ENCODE peak calls at places on chromosomes 5 and 9, in seven cellular contexts. One of them, this sample, is unnamed.

GRCh38 chr9:14043491-14043890 is 270.4 kb downstream of the NFIB start:
- DNase-seq in tibial nerve: no peak
- DNase-seq in OCI-LY7: no peak
- DNase-seq in upper lobe of left lung: no peak
- DNase-seq in transverse colon: no peak
- DNase-seq in neuronal stem cell: no peak
- DNase-seq in psoas muscle: no peak
- DNase-seq in this sample: no peak

GRCh38 chr5:3606121-3606831 is 10.6 kb downstream of the IRX1 start:
- DNase-seq in upper lobe of left lung: no peak
- DNase-seq in neuronal stem cell: no peak
- DNase-seq in tibial nerve: no peak
- DNase-seq in psoas muscle: no peak
- DNase-seq in transverse colon: no peak
- DNase-seq in OCI-LY7: no peak
- DNase-seq in this sample: no peak

GRCh38 chr5:112418412-112419049 is 546 bp downstream of the EPB41L4A start:
- DNase-seq in OCI-LY7: no peak
- DNase-seq in transverse colon: peak; percentile 12
- DNase-seq in upper lobe of left lung: no peak
- DNase-seq in psoas muscle: no peak
- DNase-seq in tibial nerve: no peak
- DNase-seq in neuronal stem cell: peak; percentile 15
- DNase-seq in this sample: no peak

GRCh38 chr9:132381966-132382541 is 24.6 kb downstream of the TTF1 start:
- DNase-seq in upper lobe of left lung: no peak
- DNase-seq in neuronal stem cell: no peak
- DNase-seq in tibial nerve: no peak
- DNase-seq in psoas muscle: no peak
- DNase-seq in transverse colon: no peak
- DNase-seq in OCI-LY7: peak; percentile 93
- DNase-seq in this sample: no peak

GRCh38 chr5:177455036-177455660 is 8.5 kb downstream of the PRR7 start:
- DNase-seq in OCI-LY7: peak; percentile 94
- DNase-seq in upper lobe of left lung: peak; percentile 85
- DNase-seq in psoas muscle: peak; percentile 89
- DNase-seq in transverse colon: peak; percentile 93
- DNase-seq in tibial nerve: no peak
- DNase-seq in neuronal stem cell: peak; percentile 87
- DNase-seq in this sample: no peak

GRCh38 chr5:126462239-126463014 is 39.2 kb downstream of the GRAMD2B start:
- DNase-seq in OCI-LY7: no peak
- DNase-seq in transverse colon: no peak
- DNase-seq in tibial nerve: no peak
- DNase-seq in psoas muscle: no peak
- DNase-seq in upper lobe of left lung: no peak
- DNase-seq in neuronal stem cell: no peak
- DNase-seq in this sample: no peak

GRCh38 chr5:98214240-98215051 is 559.0 kb upstream of the RGMB start:
- DNase-seq in OCI-LY7: no peak
- DNase-seq in neuronal stem cell: no peak
- DNase-seq in transverse colon: no peak
- DNase-seq in psoas muscle: no peak
- DNase-seq in upper lobe of left lung: no peak
- DNase-seq in tibial nerve: peak; percentile 16
- DNase-seq in this sample: peak; percentile 98

GRCh38 chr5:152113401-152113800 is 188.8 kb upstream of the GLRA1 start:
- DNase-seq in neuronal stem cell: no peak
- DNase-seq in psoas muscle: no peak
- DNase-seq in upper lobe of left lung: no peak
- DNase-seq in transverse colon: no peak
- DNase-seq in OCI-LY7: no peak
- DNase-seq in tibial nerve: no peak
- DNase-seq in this sample: no peak

GRCh38 chr5:84430863-84431663 is 46.4 kb upstream of the EDIL3 start:
- DNase-seq in psoas muscle: no peak
- DNase-seq in upper lobe of left lung: no peak
- DNase-seq in tibial nerve: no peak
- DNase-seq in OCI-LY7: no peak
- DNase-seq in neuronal stem cell: no peak
- DNase-seq in transverse colon: no peak
- DNase-seq in this sample: peak; percentile 56

GRCh38 chr9:129891519-129891918 is 56.3 kb downstream of the USP20 start:
- DNase-seq in transverse colon: no peak
- DNase-seq in upper lobe of left lung: no peak
- DNase-seq in tibial nerve: no peak
- DNase-seq in neuronal stem cell: no peak
- DNase-seq in OCI-LY7: no peak
- DNase-seq in psoas muscle: no peak
- DNase-seq in this sample: no peak

GRCh38 chr9:134365791-134366222 is 39.6 kb downstream of the RXRA start:
- DNase-seq in OCI-LY7: no peak
- DNase-seq in upper lobe of left lung: no peak
- DNase-seq in transverse colon: peak; percentile 50
- DNase-seq in psoas muscle: peak; percentile 92
- DNase-seq in neuronal stem cell: peak; percentile 17
- DNase-seq in tibial nerve: peak; percentile 75
- DNase-seq in this sample: peak; percentile 62

GRCh38 chr5:167800405-167800804 is 491.0 kb upstream of the WWC1 start:
- DNase-seq in neuronal stem cell: no peak
- DNase-seq in psoas muscle: no peak
- DNase-seq in tibial nerve: no peak
- DNase-seq in transverse colon: no peak
- DNase-seq in OCI-LY7: no peak
- DNase-seq in upper lobe of left lung: no peak
- DNase-seq in this sample: no peak

GRCh38 chr9:125547383-125547782 is 159.6 kb downstream of the MAPKAP1 start:
- DNase-seq in upper lobe of left lung: no peak
- DNase-seq in OCI-LY7: no peak
- DNase-seq in psoas muscle: no peak
- DNase-seq in tibial nerve: no peak
- DNase-seq in transverse colon: no peak
- DNase-seq in neuronal stem cell: peak; percentile 27
- DNase-seq in this sample: no peak

GRCh38 chr5:148290271-148291195 is 21.7 kb upstream of the SPINK7 start:
- DNase-seq in upper lobe of left lung: no peak
- DNase-seq in neuronal stem cell: no peak
- DNase-seq in tibial nerve: no peak
- DNase-seq in psoas muscle: no peak
- DNase-seq in transverse colon: no peak
- DNase-seq in OCI-LY7: peak; percentile 12
- DNase-seq in this sample: no peak

GRCh38 chr5:50921366-50922133 is 255.1 kb downstream of the PARP8 start:
- DNase-seq in transverse colon: no peak
- DNase-seq in tibial nerve: no peak
- DNase-seq in upper lobe of left lung: no peak
- DNase-seq in neuronal stem cell: no peak
- DNase-seq in OCI-LY7: no peak
- DNase-seq in psoas muscle: no peak
- DNase-seq in this sample: no peak

GRCh38 chr9:112921549-112921948 is 30.9 kb upstream of the SLC46A2 start:
- DNase-seq in neuronal stem cell: no peak
- DNase-seq in OCI-LY7: peak; percentile 44
- DNase-seq in psoas muscle: no peak
- DNase-seq in tibial nerve: no peak
- DNase-seq in upper lobe of left lung: no peak
- DNase-seq in transverse colon: no peak
- DNase-seq in this sample: peak; percentile 9

GRCh38 chr5:21672911-21673310 is 1180.2 kb downstream of the CDH12 start:
- DNase-seq in psoas muscle: no peak
- DNase-seq in transverse colon: no peak
- DNase-seq in neuronal stem cell: no peak
- DNase-seq in OCI-LY7: no peak
- DNase-seq in tibial nerve: no peak
- DNase-seq in upper lobe of left lung: no peak
- DNase-seq in this sample: no peak

GRCh38 chr5:35518104-35518503 is 99.6 kb upstream of the SPEF2 start:
- DNase-seq in OCI-LY7: peak; percentile 73
- DNase-seq in transverse colon: no peak
- DNase-seq in tibial nerve: no peak
- DNase-seq in upper lobe of left lung: peak; percentile 39
- DNase-seq in neuronal stem cell: no peak
- DNase-seq in psoas muscle: no peak
- DNase-seq in this sample: no peak

GRCh38 chr5:68994645-68995044 is 99.2 kb upstream of the SLC30A5 start:
- DNase-seq in upper lobe of left lung: no peak
- DNase-seq in tibial nerve: no peak
- DNase-seq in psoas muscle: no peak
- DNase-seq in neuronal stem cell: no peak
- DNase-seq in OCI-LY7: no peak
- DNase-seq in transverse colon: no peak
- DNase-seq in this sample: no peak

GRCh38 chr5:148457183-148457620 is 73.4 kb downstream of the FBXO38 start:
- DNase-seq in OCI-LY7: peak; percentile 57
- DNase-seq in neuronal stem cell: no peak
- DNase-seq in psoas muscle: no peak
- DNase-seq in upper lobe of left lung: no peak
- DNase-seq in transverse colon: no peak
- DNase-seq in tibial nerve: no peak
- DNase-seq in this sample: peak; percentile 34

GRCh38 chr5:180253036-180253824 is 38.7 kb downstream of the MAPK9 start:
- DNase-seq in tibial nerve: no peak
- DNase-seq in psoas muscle: no peak
- DNase-seq in neuronal stem cell: no peak
- DNase-seq in transverse colon: no peak
- DNase-seq in OCI-LY7: no peak
- DNase-seq in upper lobe of left lung: no peak
- DNase-seq in this sample: no peak

GRCh38 chr9:91734371-91734981 is 215.6 kb downstream of the ROR2 start:
- DNase-seq in transverse colon: peak; percentile 76
- DNase-seq in tibial nerve: peak; percentile 82
- DNase-seq in upper lobe of left lung: peak; percentile 54
- DNase-seq in psoas muscle: peak; percentile 79
- DNase-seq in OCI-LY7: peak; percentile 47
- DNase-seq in neuronal stem cell: peak; percentile 33
- DNase-seq in this sample: peak; percentile 44

GRCh38 chr9:14271078-14271673 is 42.8 kb downstream of the NFIB start:
- DNase-seq in neuronal stem cell: no peak
- DNase-seq in upper lobe of left lung: no peak
- DNase-seq in OCI-LY7: no peak
- DNase-seq in transverse colon: peak; percentile 40
- DNase-seq in psoas muscle: peak; percentile 68
- DNase-seq in tibial nerve: peak; percentile 78
- DNase-seq in this sample: peak; percentile 88

GRCh38 chr9:33750307-33750838 is 45.0 kb upstream of the PRSS3 start:
- DNase-seq in neuronal stem cell: no peak
- DNase-seq in OCI-LY7: no peak
- DNase-seq in tibial nerve: no peak
- DNase-seq in transverse colon: peak; percentile 70
- DNase-seq in upper lobe of left lung: no peak
- DNase-seq in psoas muscle: no peak
- DNase-seq in this sample: no peak

GRCh38 chr9:13555989-13556500 is 276.6 kb upstream of the MPDZ start:
- DNase-seq in tibial nerve: no peak
- DNase-seq in OCI-LY7: no peak
- DNase-seq in transverse colon: no peak
- DNase-seq in psoas muscle: no peak
- DNase-seq in upper lobe of left lung: no peak
- DNase-seq in neuronal stem cell: no peak
- DNase-seq in this sample: no peak

GRCh38 chr5:68245325-68245724 is 29.8 kb downstream of the PIK3R1 start:
- DNase-seq in transverse colon: no peak
- DNase-seq in upper lobe of left lung: no peak
- DNase-seq in tibial nerve: no peak
- DNase-seq in OCI-LY7: no peak
- DNase-seq in neuronal stem cell: peak; percentile 15
- DNase-seq in psoas muscle: no peak
- DNase-seq in this sample: peak; percentile 11

GRCh38 chr5:177447066-177447610 is 524 bp downstream of the PRR7 start:
- DNase-seq in OCI-LY7: peak; percentile 65
- DNase-seq in transverse colon: peak; percentile 65
- DNase-seq in tibial nerve: no peak
- DNase-seq in neuronal stem cell: peak; percentile 82
- DNase-seq in upper lobe of left lung: peak; percentile 51
- DNase-seq in psoas muscle: peak; percentile 58
- DNase-seq in this sample: peak; percentile 72

GRCh38 chr5:103232393-103232999 is 26.1 kb upstream of the MACIR start:
- DNase-seq in neuronal stem cell: no peak
- DNase-seq in OCI-LY7: peak; percentile 50
- DNase-seq in tibial nerve: peak; percentile 5
- DNase-seq in psoas muscle: no peak
- DNase-seq in upper lobe of left lung: peak; percentile 34
- DNase-seq in transverse colon: no peak
- DNase-seq in this sample: peak; percentile 37

GRCh38 chr5:165616550-165617430 is 2111.4 kb downstream of the MAT2B start:
- DNase-seq in upper lobe of left lung: no peak
- DNase-seq in neuronal stem cell: no peak
- DNase-seq in transverse colon: no peak
- DNase-seq in psoas muscle: no peak
- DNase-seq in tibial nerve: no peak
- DNase-seq in OCI-LY7: no peak
- DNase-seq in this sample: no peak
- H3K9me3 ChIP-seq in upper lobe of left lung: no peaks in the 10 kb centered on the region
- H3K9me3 ChIP-seq in neuronal stem cell: no peaks in the 10 kb centered on the region
- H3K9me3 ChIP-seq in transverse colon: no peaks in the 10 kb centered on the region
- H3K9me3 ChIP-seq in psoas muscle: no peaks in the 10 kb centered on the region
- H3K9me3 ChIP-seq in tibial nerve: no peaks in the 10 kb centered on the region
- H3K9me3 ChIP-seq in OCI-LY7: no peaks in the 10 kb centered on the region
- H3K9me3 ChIP-seq in this sample: no peaks in the 10 kb centered on the region

DNA sequence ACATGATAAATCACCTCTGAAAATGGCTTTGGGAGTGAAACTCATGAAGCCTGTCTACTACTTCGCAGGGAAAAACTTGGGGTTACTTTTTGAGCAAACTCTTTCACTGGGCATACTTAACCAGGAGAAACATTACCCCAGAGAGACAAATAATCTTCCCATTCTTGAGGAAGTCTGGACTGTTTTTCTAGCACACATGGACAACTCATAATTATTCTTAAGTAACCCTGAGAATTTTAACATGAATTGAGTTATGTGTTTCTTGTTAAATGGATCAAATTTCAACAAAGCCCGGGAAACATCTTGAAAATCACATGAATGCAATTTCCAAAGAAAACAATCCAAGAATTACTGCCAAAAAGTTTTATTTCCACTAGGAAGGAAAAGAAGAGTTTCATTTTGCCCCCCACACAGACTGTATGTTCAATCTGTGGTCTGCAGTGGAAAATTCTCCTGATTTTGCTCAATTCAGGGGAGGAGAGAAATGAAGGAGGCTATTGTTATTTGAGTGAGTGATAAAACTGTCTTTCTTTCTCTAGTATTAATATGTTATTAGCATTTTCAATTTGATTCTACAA is 564.8 kb upstream of the CLINT1 start:
- DNase-seq in upper lobe of left lung: no peak
- DNase-seq in psoas muscle: no peak
- DNase-seq in neuronal stem cell: no peak
- DNase-seq in tibial nerve: no peak
- DNase-seq in transverse colon: no peak
- DNase-seq in OCI-LY7: no peak
- DNase-seq in this sample: no peak
- H3K9me3 ChIP-seq in upper lobe of left lung: no peaks in the 10 kb centered on the region
- H3K9me3 ChIP-seq in psoas muscle: no peaks in the 10 kb centered on the region
- H3K9me3 ChIP-seq in neuronal stem cell: no peaks in the 10 kb centered on the region
- H3K9me3 ChIP-seq in tibial nerve: no peaks in the 10 kb centered on the region
- H3K9me3 ChIP-seq in transverse colon: no peaks in the 10 kb centered on the region
- H3K9me3 ChIP-seq in OCI-LY7: peaks cover 12% of the 10 kb centered on the region
- H3K9me3 ChIP-seq in this sample: no peaks in the 10 kb centered on the region

GRCh38 chr5:139294372-139295165 is 1.0 kb downstream of the MATR3 start:
- DNase-seq in tibial nerve: peak; percentile 80
- DNase-seq in neuronal stem cell: peak; percentile 82
- DNase-seq in psoas muscle: peak; percentile 87
- DNase-seq in transverse colon: peak; percentile 78
- DNase-seq in OCI-LY7: peak; percentile 81
- DNase-seq in upper lobe of left lung: peak; percentile 70
- DNase-seq in this sample: peak; percentile 89
- H3K9me3 ChIP-seq in tibial nerve: no peaks in the 10 kb centered on the region
- H3K9me3 ChIP-seq in neuronal stem cell: no peaks in the 10 kb centered on the region
- H3K9me3 ChIP-seq in psoas muscle: no peaks in the 10 kb centered on the region
- H3K9me3 ChIP-seq in transverse colon: no peaks in the 10 kb centered on the region
- H3K9me3 ChIP-seq in OCI-LY7: no peaks in the 10 kb centered on the region
- H3K9me3 ChIP-seq in upper lobe of left lung: no peaks in the 10 kb centered on the region
- H3K9me3 ChIP-seq in this sample: no peaks in the 10 kb centered on the region

GRCh38 chr9:96818535-96818934 is 35.8 kb downstream of the ZNF782 start:
- DNase-seq in psoas muscle: no peak
- DNase-seq in transverse colon: no peak
- DNase-seq in neuronal stem cell: no peak
- DNase-seq in upper lobe of left lung: no peak
- DNase-seq in tibial nerve: no peak
- DNase-seq in OCI-LY7: peak; percentile 1
- DNase-seq in this sample: no peak
- H3K9me3 ChIP-seq in psoas muscle: peaks cover 95% of the 10 kb centered on the region
- H3K9me3 ChIP-seq in transverse colon: peaks cover 97% of the 10 kb centered on the region
- H3K9me3 ChIP-seq in neuronal stem cell: peaks cover 93% of the 10 kb centered on the region
- H3K9me3 ChIP-seq in upper lobe of left lung: peaks cover 95% of the 10 kb centered on the region
- H3K9me3 ChIP-seq in tibial nerve: peaks cover 6% of the 10 kb centered on the region
- H3K9me3 ChIP-seq in OCI-LY7: peaks cover 58% of the 10 kb centered on the region
- H3K9me3 ChIP-seq in this sample: peaks cover 55% of the 10 kb centered on the region